ENCODE peak calls at places on chromosomes 5 and 9, in nine cellular contexts. One of them, this sample, is unnamed.
A peak's percentile ranks its signal among the peaks of the same experiment; 100 is the strongest.

GRCh38 chr5:147530801-147531389 is 21.0 kb upstream of the DPYSL3 start:
- DNase-seq in BJ: no peak
- DNase-seq in heart left ventricle: no peak
- DNase-seq in cardiac muscle cell: no peak
- DNase-seq in stomach: no peak
- DNase-seq in HFFc6: peak; percentile 84
- DNase-seq in kidney epithelial cell: peak; percentile 70
- DNase-seq in GM06990: no peak
- DNase-seq in natural killer cell: no peak
- DNase-seq in this sample: no peak

GRCh38 chr9:101440714-101441230 is 5.2 kb upstream of the ALDOB start:
- DNase-seq in BJ: no peak
- DNase-seq in cardiac muscle cell: no peak
- DNase-seq in natural killer cell: no peak
- DNase-seq in GM06990: no peak
- DNase-seq in kidney epithelial cell: no peak
- DNase-seq in HFFc6: no peak
- DNase-seq in stomach: no peak
- DNase-seq in heart left ventricle: no peak
- DNase-seq in this sample: no peak

GRCh38 chr5:125558466-125558865 is 812.0 kb upstream of the ZNF608 start:
- DNase-seq in HFFc6: no peak
- DNase-seq in stomach: no peak
- DNase-seq in BJ: no peak
- DNase-seq in natural killer cell: no peak
- DNase-seq in cardiac muscle cell: peak; percentile 13
- DNase-seq in heart left ventricle: no peak
- DNase-seq in kidney epithelial cell: no peak
- DNase-seq in GM06990: no peak
- DNase-seq in this sample: no peak

GRCh38 chr5:159581502-159582249 is 251.4 kb upstream of the IL12B start:
- DNase-seq in kidney epithelial cell: peak; percentile 90
- DNase-seq in HFFc6: peak; percentile 48
- DNase-seq in stomach: no peak
- DNase-seq in natural killer cell: no peak
- DNase-seq in cardiac muscle cell: peak; percentile 25
- DNase-seq in BJ: no peak
- DNase-seq in GM06990: no peak
- DNase-seq in heart left ventricle: no peak
- DNase-seq in this sample: no peak

GRCh38 chr5:60339691-60340191 is 360.2 kb downstream of the DEPDC1B start:
- DNase-seq in BJ: no peak
- DNase-seq in heart left ventricle: no peak
- DNase-seq in HFFc6: no peak
- DNase-seq in natural killer cell: no peak
- DNase-seq in stomach: no peak
- DNase-seq in kidney epithelial cell: no peak
- DNase-seq in cardiac muscle cell: no peak
- DNase-seq in GM06990: no peak
- DNase-seq in this sample: no peak

GRCh38 chr9:95876595-95876994 is 1.1 kb downstream of the ERCC6L2 start:
- DNase-seq in BJ: no peak
- DNase-seq in kidney epithelial cell: no peak
- DNase-seq in stomach: no peak
- DNase-seq in natural killer cell: no peak
- DNase-seq in HFFc6: no peak
- DNase-seq in cardiac muscle cell: peak; percentile 9
- DNase-seq in heart left ventricle: no peak
- DNase-seq in GM06990: no peak
- DNase-seq in this sample: no peak

GRCh38 chr9:137485343-137486140 is 26.4 kb upstream of the NSMF start:
- DNase-seq in kidney epithelial cell: no peak
- DNase-seq in stomach: no peak
- DNase-seq in natural killer cell: no peak
- DNase-seq in cardiac muscle cell: no peak
- DNase-seq in GM06990: no peak
- DNase-seq in heart left ventricle: no peak
- DNase-seq in BJ: no peak
- DNase-seq in HFFc6: no peak
- DNase-seq in this sample: no peak

GRCh38 chr9:82127993-82128710 is 139.6 kb downstream of the SPATA31D1 start:
- DNase-seq in heart left ventricle: no peak
- DNase-seq in HFFc6: no peak
- DNase-seq in natural killer cell: no peak
- DNase-seq in kidney epithelial cell: no peak
- DNase-seq in BJ: no peak
- DNase-seq in stomach: no peak
- DNase-seq in GM06990: peak; percentile 25
- DNase-seq in cardiac muscle cell: no peak
- DNase-seq in this sample: peak; percentile 25

GRCh38 chr5:120465281-120465961 is 1.3 kb downstream of the PRR16 start:
- DNase-seq in GM06990: no peak
- DNase-seq in heart left ventricle: peak; percentile 56
- DNase-seq in stomach: no peak
- DNase-seq in BJ: no peak
- DNase-seq in cardiac muscle cell: peak; percentile 65
- DNase-seq in HFFc6: peak; percentile 58
- DNase-seq in natural killer cell: no peak
- DNase-seq in kidney epithelial cell: no peak
- DNase-seq in this sample: no peak

GRCh38 chr5:78819707-78820106 is 165.4 kb downstream of the ARSB start:
- DNase-seq in BJ: no peak
- DNase-seq in kidney epithelial cell: no peak
- DNase-seq in HFFc6: no peak
- DNase-seq in cardiac muscle cell: no peak
- DNase-seq in GM06990: no peak
- DNase-seq in stomach: no peak
- DNase-seq in heart left ventricle: no peak
- DNase-seq in natural killer cell: no peak
- DNase-seq in this sample: no peak

DNA sequence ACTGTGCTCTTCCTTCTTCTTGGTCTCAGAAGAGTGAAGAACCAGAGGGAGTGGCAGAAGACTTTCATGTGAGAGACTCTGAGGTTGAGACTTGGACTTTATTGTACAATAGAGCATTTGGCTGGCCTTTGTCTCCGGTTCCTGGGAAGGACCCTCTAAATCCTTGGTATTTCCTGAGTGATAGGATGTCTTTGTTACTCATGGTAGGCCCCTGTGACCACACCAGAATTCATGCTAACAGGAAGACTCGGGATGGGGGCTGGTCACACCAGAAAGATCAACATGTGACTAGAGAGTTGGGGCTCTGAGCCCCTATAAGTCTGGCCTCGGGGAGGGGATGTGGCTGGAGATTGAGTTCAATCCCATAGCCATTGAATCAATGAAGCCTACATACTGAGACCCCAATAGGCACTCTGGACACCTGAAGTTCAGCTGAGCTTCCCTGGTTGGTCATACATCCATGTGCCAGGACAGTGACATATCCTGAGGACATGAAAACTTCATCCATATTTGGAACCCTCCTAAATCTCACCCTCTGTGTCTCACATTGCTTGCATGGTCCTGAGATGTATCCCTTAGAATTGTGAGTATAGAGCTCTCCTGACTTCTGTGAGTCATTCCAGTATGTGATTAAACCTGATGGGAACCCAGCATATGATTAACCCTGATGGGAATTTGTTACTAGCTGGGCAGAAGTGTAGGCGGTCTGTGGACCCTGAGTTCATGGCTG is 201.7 kb downstream of the GADD45G start:
- DNase-seq in kidney epithelial cell: peak; percentile 68
- DNase-seq in heart left ventricle: no peak
- DNase-seq in cardiac muscle cell: no peak
- DNase-seq in HFFc6: no peak
- DNase-seq in BJ: no peak
- DNase-seq in natural killer cell: no peak
- DNase-seq in stomach: no peak
- DNase-seq in GM06990: no peak
- DNase-seq in this sample: no peak
- TF ChIP-seq CTCF in kidney epithelial cell: no peak
- TF ChIP-seq CTCF in heart left ventricle: no peak
- TF ChIP-seq CTCF in cardiac muscle cell: no peak
- TF ChIP-seq CTCF in HFFc6: no peak
- TF ChIP-seq CTCF in BJ: no peak
- TF ChIP-seq CTCF in natural killer cell: no peak
- TF ChIP-seq CTCF in stomach: no peak
- TF ChIP-seq CTCF in GM06990: no peak
- TF ChIP-seq CTCF in this sample: no peak

GRCh38 chr5:148732692-148733091 is 78.4 kb upstream of the HTR4 start:
- DNase-seq in stomach: no peak
- DNase-seq in cardiac muscle cell: no peak
- DNase-seq in BJ: no peak
- DNase-seq in GM06990: no peak
- DNase-seq in HFFc6: no peak
- DNase-seq in natural killer cell: no peak
- DNase-seq in kidney epithelial cell: no peak
- DNase-seq in heart left ventricle: no peak
- DNase-seq in this sample: no peak

GRCh38 chr5:148725675-148726074 is 71.3 kb upstream of the HTR4 start:
- DNase-seq in heart left ventricle: no peak
- DNase-seq in HFFc6: no peak
- DNase-seq in BJ: no peak
- DNase-seq in cardiac muscle cell: no peak
- DNase-seq in GM06990: no peak
- DNase-seq in kidney epithelial cell: no peak
- DNase-seq in natural killer cell: no peak
- DNase-seq in stomach: no peak
- DNase-seq in this sample: no peak

GRCh38 chr5:148730272-148730954 is 76.1 kb upstream of the HTR4 start:
- DNase-seq in natural killer cell: no peak
- DNase-seq in kidney epithelial cell: no peak
- DNase-seq in GM06990: no peak
- DNase-seq in stomach: no peak
- DNase-seq in BJ: no peak
- DNase-seq in heart left ventricle: no peak
- DNase-seq in cardiac muscle cell: no peak
- DNase-seq in HFFc6: peak; percentile 29
- DNase-seq in this sample: no peak

GRCh38 chr5:148730955-148731898 is 76.9 kb upstream of the HTR4 start:
- DNase-seq in cardiac muscle cell: peak; percentile 93
- DNase-seq in stomach: peak; percentile 77
- DNase-seq in kidney epithelial cell: peak; percentile 59
- DNase-seq in GM06990: peak; percentile 28
- DNase-seq in BJ: peak; percentile 34
- DNase-seq in HFFc6: peak; percentile 88
- DNase-seq in heart left ventricle: peak; percentile 76
- DNase-seq in natural killer cell: peak; percentile 29
- DNase-seq in this sample: peak; percentile 52

DNA sequence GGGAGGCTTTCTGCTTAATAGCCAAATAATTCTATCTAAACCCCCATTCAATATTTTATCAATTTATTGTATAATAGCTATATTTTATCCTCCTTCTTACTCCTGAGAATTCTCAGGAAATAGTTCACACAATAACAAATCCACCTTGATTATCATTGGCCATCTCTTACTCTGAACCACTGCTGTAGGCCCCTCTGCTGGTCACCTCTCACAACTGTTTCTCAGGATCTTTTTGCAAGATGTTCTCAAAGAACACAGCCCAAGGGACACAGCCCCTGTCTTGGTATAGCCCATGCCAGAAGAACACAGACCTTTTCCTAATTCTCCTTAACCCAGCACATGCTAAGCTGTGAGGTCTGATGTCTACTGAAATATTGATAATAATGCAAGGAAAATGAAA is 74.9 kb upstream of the HTR4 start:
- DNase-seq in kidney epithelial cell: no peak
- DNase-seq in heart left ventricle: no peak
- DNase-seq in HFFc6: no peak
- DNase-seq in cardiac muscle cell: peak; percentile 59
- DNase-seq in BJ: no peak
- DNase-seq in natural killer cell: no peak
- DNase-seq in GM06990: no peak
- DNase-seq in stomach: no peak
- DNase-seq in this sample: no peak
- TF ChIP-seq CTCF in kidney epithelial cell: peak; percentile 28
- TF ChIP-seq CTCF in heart left ventricle: peak; percentile 43
- TF ChIP-seq CTCF in HFFc6: peak; percentile 55
- TF ChIP-seq CTCF in cardiac muscle cell: peak; percentile 28
- TF ChIP-seq CTCF in BJ: peak; percentile 2
- TF ChIP-seq CTCF in natural killer cell: no peak
- TF ChIP-seq CTCF in GM06990: no peak
- TF ChIP-seq CTCF in stomach: no peak
- TF ChIP-seq CTCF in this sample: no peak

GRCh38 chr5:138752951-138753793 is at the start of gene CTNNA1:
- DNase-seq in BJ: no peak
- DNase-seq in kidney epithelial cell: no peak
- DNase-seq in heart left ventricle: peak; percentile 79
- DNase-seq in GM06990: peak; percentile 72
- DNase-seq in natural killer cell: peak; percentile 31
- DNase-seq in cardiac muscle cell: peak; percentile 81
- DNase-seq in stomach: peak; percentile 82
- DNase-seq in HFFc6: peak; percentile 28
- DNase-seq in this sample: peak; percentile 96
- TF ChIP-seq CTCF in BJ: no peak
- TF ChIP-seq CTCF in kidney epithelial cell: no peak
- TF ChIP-seq CTCF in heart left ventricle: peak; percentile 1
- TF ChIP-seq CTCF in GM06990: no peak
- TF ChIP-seq CTCF in natural killer cell: no peak
- TF ChIP-seq CTCF in cardiac muscle cell: no peak
- TF ChIP-seq CTCF in stomach: no peak
- TF ChIP-seq CTCF in HFFc6: no peak
- TF ChIP-seq CTCF in this sample: no peak

GRCh38 chr9:131597246-131597645 is 51.9 kb downstream of the PRRT1B start:
- DNase-seq in cardiac muscle cell: no peak
- DNase-seq in BJ: no peak
- DNase-seq in heart left ventricle: no peak
- DNase-seq in kidney epithelial cell: no peak
- DNase-seq in GM06990: no peak
- DNase-seq in stomach: no peak
- DNase-seq in HFFc6: no peak
- DNase-seq in natural killer cell: no peak
- DNase-seq in this sample: no peak
- TF ChIP-seq CTCF in cardiac muscle cell: no peak
- TF ChIP-seq CTCF in BJ: no peak
- TF ChIP-seq CTCF in heart left ventricle: no peak
- TF ChIP-seq CTCF in kidney epithelial cell: no peak
- TF ChIP-seq CTCF in GM06990: no peak
- TF ChIP-seq CTCF in stomach: no peak
- TF ChIP-seq CTCF in HFFc6: no peak
- TF ChIP-seq CTCF in natural killer cell: no peak
- TF ChIP-seq CTCF in this sample: no peak

DNA sequence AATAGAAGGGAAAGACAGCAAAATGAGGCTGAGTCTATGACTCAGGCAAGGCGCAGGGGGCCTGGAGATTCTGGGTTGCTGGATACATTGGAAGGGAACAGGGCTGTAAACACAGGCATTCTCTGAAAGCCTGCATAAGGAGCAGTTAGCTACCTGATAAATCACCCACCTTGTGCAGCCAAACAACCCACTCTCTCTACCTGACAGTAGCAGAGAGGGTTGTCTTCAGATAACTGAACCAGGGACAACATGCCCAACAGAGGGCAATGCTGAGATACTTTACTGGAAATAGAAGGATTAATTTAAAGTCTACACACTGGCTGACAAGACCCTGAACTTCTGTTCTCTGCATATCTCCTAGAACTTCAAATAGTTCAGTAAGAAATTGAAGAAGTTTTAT is 161.6 kb downstream of the KCTD16 start:
- DNase-seq in GM06990: no peak
- DNase-seq in stomach: no peak
- DNase-seq in natural killer cell: no peak
- DNase-seq in HFFc6: peak; percentile 13
- DNase-seq in BJ: no peak
- DNase-seq in heart left ventricle: no peak
- DNase-seq in cardiac muscle cell: no peak
- DNase-seq in kidney epithelial cell: no peak
- DNase-seq in this sample: no peak
- TF ChIP-seq CTCF in GM06990: no peak
- TF ChIP-seq CTCF in stomach: no peak
- TF ChIP-seq CTCF in natural killer cell: no peak
- TF ChIP-seq CTCF in HFFc6: peak; percentile 68
- TF ChIP-seq CTCF in BJ: peak; percentile 19
- TF ChIP-seq CTCF in heart left ventricle: no peak
- TF ChIP-seq CTCF in cardiac muscle cell: no peak
- TF ChIP-seq CTCF in kidney epithelial cell: peak; percentile 45
- TF ChIP-seq CTCF in this sample: no peak

GRCh38 chr5:57082441-57083067 is 91.3 kb upstream of the GPBP1 start:
- DNase-seq in heart left ventricle: no peak
- DNase-seq in GM06990: no peak
- DNase-seq in kidney epithelial cell: peak; percentile 14
- DNase-seq in cardiac muscle cell: no peak
- DNase-seq in HFFc6: peak; percentile 17
- DNase-seq in BJ: no peak
- DNase-seq in natural killer cell: no peak
- DNase-seq in stomach: no peak
- DNase-seq in this sample: no peak
- TF ChIP-seq CTCF in heart left ventricle: no peak
- TF ChIP-seq CTCF in GM06990: no peak
- TF ChIP-seq CTCF in kidney epithelial cell: peak; percentile 59
- TF ChIP-seq CTCF in cardiac muscle cell: peak; percentile 44
- TF ChIP-seq CTCF in HFFc6: peak; percentile 55
- TF ChIP-seq CTCF in BJ: peak; percentile 32
- TF ChIP-seq CTCF in natural killer cell: no peak
- TF ChIP-seq CTCF in stomach: no peak
- TF ChIP-seq CTCF in this sample: no peak